ENCODE peak calls at places on chromosomes 3 and 15, in four cellular contexts. H, M, N and F are unnamed samples.

GRCh38 chr3:50254577-50255250 is 14.2 kb upstream of the SEMA3B start:
- DNase-seq in H (no peak), M (no peak), N (no peak), F (no peak)

GRCh38 chr3:151394611-151395010 is 10.1 kb upstream of the P2RY12 start:
- DNase-seq in H (no peak), M (no peak), N (no peak), F (no peak)

GRCh38 chr3:50274371-50275104 is 4.3 kb upstream of the LSMEM2 start:
- DNase-seq in H (peak; percentile 44), M (peak; percentile 76), N (peak; percentile 69), F (no peak)

GRCh38 chr3:71581981-71582611 is 1.4 kb downstream of the FOXP1 start:
- DNase-seq in H (no peak), M (peak; percentile 57), N (peak; percentile 52), F (peak; percentile 45)

GRCh38 chr15:100856847-100857246 is 22.8 kb upstream of the ALDH1A3 start:
- DNase-seq in H (no peak), M (no peak), N (no peak), F (no peak)

GRCh38 chr3:105367063-105367405 is 325 bp downstream of the ALCAM start:
- DNase-seq in H (no peak), M (peak; percentile 14), N (peak; percentile 27), F (no peak)

GRCh38 chr15:55279746-55280351 is 9.8 kb downstream of the RAB27A start:
- DNase-seq in H (no peak), M (no peak), N (no peak), F (no peak)

GRCh38 chr15:64970696-64971095 is 19.0 kb downstream of the SPG21 start:
- DNase-seq in H (no peak), M (no peak), N (no peak), F (no peak)

GRCh38 chr3:57060089-57060829 is at the start of gene SPATA12:
- DNase-seq in H (no peak), M (peak; percentile 47), N (peak; percentile 87), F (peak; percentile 86)

GRCh38 chr15:93997071-93997658 is 234.2 kb upstream of the MCTP2 start:
- DNase-seq in H (peak; percentile 8), M (peak; percentile 39), N (no peak), F (peak; percentile 38)

GRCh38 chr3:192819001-192819569 is 91.7 kb upstream of the FGF12 start:
- DNase-seq in H (no peak), M (no peak), N (no peak), F (no peak)

GRCh38 chr15:71940004-71940588 is 129.7 kb downstream of the NR2E3 start:
- DNase-seq in H (peak; percentile 27), M (no peak), N (no peak), F (peak; percentile 6)

GRCh38 chr3:10006048-10006761 is 19.6 kb upstream of the EMC3 start:
- DNase-seq in H (no peak), M (no peak), N (no peak), F (no peak)

GRCh38 chr15:65981837-65982696 is 112.8 kb downstream of the RAB11A start:
- DNase-seq in H (no peak), M (peak; percentile 55), N (peak; percentile 57), F (no peak)

GRCh38 chr15:79023546-79023890 is 67.1 kb downstream of the RASGRF1 start:
- DNase-seq in H (no peak), M (no peak), N (no peak), F (no peak)

GRCh38 chr3:138361193-138361525 is 12.8 kb downstream of the MRAS start:
- DNase-seq in H (no peak), M (no peak), N (no peak), F (no peak)

GRCh38 chr3:101513419-101513986 is 491 bp upstream of the SENP7 start:
- DNase-seq in H (no peak), M (no peak), N (no peak), F (peak; percentile 80)

GRCh38 chr3:194133661-194134230 is 2.2 kb upstream of the HES1 start:
- DNase-seq in H (no peak), M (no peak), N (peak; percentile 24), F (no peak)

GRCh38 chr3:41933154-41933676 is 28.7 kb downstream of the ULK4 start:
- DNase-seq in H (no peak), M (no peak), N (no peak), F (no peak)

GRCh38 chr3:182058488-182058887 is 346.8 kb downstream of the SOX2 start:
- DNase-seq in H (no peak), M (no peak), N (no peak), F (no peak)

GRCh38 chr3:48885753-48886152 is 12.9 kb downstream of the SLC25A20 start:
- DNase-seq in H (no peak), M (no peak), N (no peak), F (no peak)

GRCh38 chr3:88149146-88149515 is 628 bp upstream of the C3orf38 start:
- DNase-seq in H (no peak), M (peak; percentile 36), N (no peak), F (no peak)